ENCODE peak calls at places on chromosomes 13 and 19, in five cellular contexts. One of them, this sample, is unnamed.

GRCh38 chr19:45815501-45816216 is 551 bp upstream of the RSPH6A start:
- DNase-seq in A549: no peak
- DNase-seq in fibroblast of pulmonary artery: no peak
- DNase-seq in GM20000: no peak
- DNase-seq in glutamatergic neuron: peak; percentile 90
- DNase-seq in this sample: no peak

GRCh38 chr19:48351341-48351752 is 12.4 kb downstream of the TMEM143 start:
- DNase-seq in A549: peak; percentile 82
- DNase-seq in fibroblast of pulmonary artery: peak; percentile 65
- DNase-seq in GM20000: peak; percentile 78
- DNase-seq in glutamatergic neuron: peak; percentile 89
- DNase-seq in this sample: no peak

GRCh38 chr13:98921015-98921414 is 56.8 kb downstream of the DOCK9 start:
- DNase-seq in A549: no peak
- DNase-seq in fibroblast of pulmonary artery: no peak
- DNase-seq in GM20000: no peak
- DNase-seq in glutamatergic neuron: no peak
- DNase-seq in this sample: no peak

GRCh38 chr13:98450495-98451167 is 126.3 kb downstream of the STK24 start:
- DNase-seq in A549: no peak
- DNase-seq in fibroblast of pulmonary artery: no peak
- DNase-seq in GM20000: no peak
- DNase-seq in glutamatergic neuron: no peak
- DNase-seq in this sample: no peak

GRCh38 chr19:2923510-2923909 is 21.3 kb downstream of the ZNF77 start:
- DNase-seq in A549: no peak
- DNase-seq in fibroblast of pulmonary artery: peak; percentile 58
- DNase-seq in GM20000: no peak
- DNase-seq in glutamatergic neuron: no peak
- DNase-seq in this sample: no peak

GRCh38 chr13:89923731-89924130 is 1423.8 kb upstream of the MIR17HG start:
- DNase-seq in A549: no peak
- DNase-seq in fibroblast of pulmonary artery: peak; percentile 21
- DNase-seq in GM20000: no peak
- DNase-seq in glutamatergic neuron: no peak
- DNase-seq in this sample: no peak

GRCh38 chr19:58499021-58499927 is 12.5 kb downstream of the SLC27A5 start:
- DNase-seq in A549: peak; percentile 100
- DNase-seq in fibroblast of pulmonary artery: peak; percentile 99
- DNase-seq in GM20000: peak; percentile 97
- DNase-seq in glutamatergic neuron: peak; percentile 99
- DNase-seq in this sample: peak; percentile 99

GRCh38 chr19:14561832-14562351 is 10.0 kb downstream of the NDUFB7 start:
- DNase-seq in A549: no peak
- DNase-seq in fibroblast of pulmonary artery: no peak
- DNase-seq in GM20000: peak; percentile 75
- DNase-seq in glutamatergic neuron: peak; percentile 60
- DNase-seq in this sample: no peak

GRCh38 chr13:97273341-97273831 is 51.3 kb downstream of the MBNL2 start:
- DNase-seq in A549: no peak
- DNase-seq in fibroblast of pulmonary artery: no peak
- DNase-seq in GM20000: no peak
- DNase-seq in glutamatergic neuron: no peak
- DNase-seq in this sample: no peak

GRCh38 chr19:46081928-46082727 is 41.3 kb upstream of the IGFL4 start:
- DNase-seq in A549: peak; percentile 75
- DNase-seq in fibroblast of pulmonary artery: peak; percentile 79
- DNase-seq in GM20000: peak; percentile 63
- DNase-seq in glutamatergic neuron: no peak
- DNase-seq in this sample: no peak

GRCh38 chr19:51116736-51117135 is 8.0 kb upstream of the SIGLEC9 start:
- DNase-seq in A549: no peak
- DNase-seq in fibroblast of pulmonary artery: no peak
- DNase-seq in GM20000: no peak
- DNase-seq in glutamatergic neuron: no peak
- DNase-seq in this sample: no peak

GRCh38 chr13:90118467-90119071 is 1228.9 kb upstream of the MIR17HG start:
- DNase-seq in A549: no peak
- DNase-seq in fibroblast of pulmonary artery: no peak
- DNase-seq in GM20000: no peak
- DNase-seq in glutamatergic neuron: no peak
- DNase-seq in this sample: no peak

GRCh38 chr13:100330662-100331061 is 241.8 kb downstream of the PCCA start:
- DNase-seq in A549: no peak
- DNase-seq in fibroblast of pulmonary artery: peak; percentile 18
- DNase-seq in GM20000: no peak
- DNase-seq in glutamatergic neuron: no peak
- DNase-seq in this sample: no peak

GRCh38 chr19:35039881-35040456 is 1.6 kb upstream of the HPN start:
- DNase-seq in A549: no peak
- DNase-seq in fibroblast of pulmonary artery: no peak
- DNase-seq in GM20000: no peak
- DNase-seq in glutamatergic neuron: no peak
- DNase-seq in this sample: no peak

GRCh38 chr13:102291587-102292218 is 110.1 kb downstream of the FGF14 start:
- DNase-seq in A549: no peak
- DNase-seq in fibroblast of pulmonary artery: peak; percentile 1
- DNase-seq in GM20000: no peak
- DNase-seq in glutamatergic neuron: no peak
- DNase-seq in this sample: no peak

GRCh38 chr13:32659736-32660135 is 73.5 kb downstream of the PDS5B start:
- DNase-seq in A549: no peak
- DNase-seq in fibroblast of pulmonary artery: peak; percentile 31
- DNase-seq in GM20000: no peak
- DNase-seq in glutamatergic neuron: no peak
- DNase-seq in this sample: no peak

GRCh38 chr13:91211548-91211947 is 135.9 kb upstream of the MIR17HG start:
- DNase-seq in A549: no peak
- DNase-seq in fibroblast of pulmonary artery: no peak
- DNase-seq in GM20000: no peak
- DNase-seq in glutamatergic neuron: no peak
- DNase-seq in this sample: no peak

GRCh38 chr19:5448374-5448773 is 6.8 kb upstream of the ZNRF4 start:
- DNase-seq in A549: no peak
- DNase-seq in fibroblast of pulmonary artery: no peak
- DNase-seq in GM20000: no peak
- DNase-seq in glutamatergic neuron: no peak
- DNase-seq in this sample: no peak

GRCh38 chr19:55855160-55855559 is 18.8 kb downstream of the NLRP4 start:
- DNase-seq in A549: no peak
- DNase-seq in fibroblast of pulmonary artery: no peak
- DNase-seq in GM20000: no peak
- DNase-seq in glutamatergic neuron: no peak
- DNase-seq in this sample: no peak

GRCh38 chr19:2618611-2619010 is 83.9 kb downstream of the GNG7 start:
- DNase-seq in A549: no peak
- DNase-seq in fibroblast of pulmonary artery: peak; percentile 58
- DNase-seq in GM20000: no peak
- DNase-seq in glutamatergic neuron: no peak
- DNase-seq in this sample: no peak

GRCh38 chr13:110913322-110913721 is 1.5 kb downstream of the ANKRD10 start:
- DNase-seq in A549: no peak
- DNase-seq in fibroblast of pulmonary artery: peak; percentile 8
- DNase-seq in GM20000: no peak
- DNase-seq in glutamatergic neuron: no peak
- DNase-seq in this sample: no peak

GRCh38 chr13:93118081-93118615 is 108.5 kb upstream of the GPC6 start:
- DNase-seq in A549: no peak
- DNase-seq in fibroblast of pulmonary artery: no peak
- DNase-seq in GM20000: no peak
- DNase-seq in glutamatergic neuron: no peak
- DNase-seq in this sample: no peak

GRCh38 chr13:93116809-93117208 is 109.8 kb upstream of the GPC6 start:
- DNase-seq in A549: no peak
- DNase-seq in fibroblast of pulmonary artery: no peak
- DNase-seq in GM20000: no peak
- DNase-seq in glutamatergic neuron: no peak
- DNase-seq in this sample: no peak
- TF ChIP-seq CTCF in A549: no peak
- TF ChIP-seq CTCF in fibroblast of pulmonary artery: no peak
- TF ChIP-seq CTCF in GM20000: no peak
- TF ChIP-seq CTCF in glutamatergic neuron: no peak
- TF ChIP-seq CTCF in this sample: peak; percentile 60

GRCh38 chr19:38698225-38699026 is 45.8 kb downstream of the CAPN12 start:
- DNase-seq in A549: no peak
- DNase-seq in fibroblast of pulmonary artery: no peak
- DNase-seq in GM20000: no peak
- DNase-seq in glutamatergic neuron: no peak
- DNase-seq in this sample: no peak
- TF ChIP-seq CTCF in A549: no peak
- TF ChIP-seq CTCF in fibroblast of pulmonary artery: no peak
- TF ChIP-seq CTCF in GM20000: no peak
- TF ChIP-seq CTCF in glutamatergic neuron: no peak
- TF ChIP-seq CTCF in this sample: no peak

DNA sequence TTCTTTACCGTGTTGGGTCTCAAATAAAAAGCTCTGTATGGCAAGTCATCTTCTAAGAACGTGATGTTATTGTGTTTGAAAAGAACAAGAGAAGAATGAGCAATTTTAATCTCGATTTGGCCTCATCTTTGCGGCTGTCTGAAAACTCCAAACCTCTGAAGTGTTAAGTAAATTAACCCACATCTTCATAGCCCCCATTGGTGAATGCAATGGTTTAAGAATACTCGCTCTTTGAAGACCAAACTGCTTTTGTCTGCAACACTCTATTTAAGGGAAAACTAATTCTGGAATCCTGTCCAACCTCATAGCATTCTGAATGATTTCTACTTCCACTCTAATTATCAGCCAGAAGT is 56.9 kb upstream of the SCEL start:
- DNase-seq in A549: no peak
- DNase-seq in fibroblast of pulmonary artery: no peak
- DNase-seq in GM20000: no peak
- DNase-seq in glutamatergic neuron: no peak
- DNase-seq in this sample: no peak
- TF ChIP-seq CTCF in A549: no peak
- TF ChIP-seq CTCF in fibroblast of pulmonary artery: no peak
- TF ChIP-seq CTCF in GM20000: no peak
- TF ChIP-seq CTCF in glutamatergic neuron: peak; percentile 51
- TF ChIP-seq CTCF in this sample: peak; percentile 38

DNA sequence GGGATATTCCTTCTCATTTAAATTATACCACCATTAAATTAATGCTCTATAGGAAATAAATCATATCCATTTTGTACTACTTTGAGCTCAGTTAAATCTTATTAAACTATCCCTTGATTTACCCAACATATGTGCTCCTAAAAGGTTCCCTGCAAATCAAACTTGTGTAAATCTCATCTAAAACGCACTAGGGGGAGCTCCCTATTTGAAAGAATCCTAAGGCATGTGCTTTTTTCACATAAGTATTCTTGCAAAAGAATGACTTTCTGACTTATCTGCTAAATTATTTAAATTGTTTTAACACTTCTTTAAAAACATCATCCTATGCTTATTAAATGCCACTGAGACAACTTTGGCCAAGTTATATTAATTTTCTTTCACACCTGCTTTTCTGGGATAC is 7.9 kb downstream of the INTS6 start:
- DNase-seq in A549: peak; percentile 46
- DNase-seq in fibroblast of pulmonary artery: peak; percentile 73
- DNase-seq in GM20000: no peak
- DNase-seq in glutamatergic neuron: no peak
- DNase-seq in this sample: no peak
- TF ChIP-seq CTCF in A549: peak; percentile 40
- TF ChIP-seq CTCF in fibroblast of pulmonary artery: peak; percentile 36
- TF ChIP-seq CTCF in GM20000: no peak
- TF ChIP-seq CTCF in glutamatergic neuron: no peak
- TF ChIP-seq CTCF in this sample: peak; percentile 44